ENCODE peak calls at places on chromosomes 12 and 14, in five cellular contexts. F is astrocyte of the cerebellum; E is activated naive CD4-positive, alpha-beta T cell treated with anti-CD3 and anti-CD28 coated beads for 36 hours; N is germinal center; O is foreskin fibroblast. K is an unnamed sample.

GRCh38 chr12:41361791-41362190 is 173.7 kb downstream of the PDZRN4 start:
- DNase-seq in F (no peak), E (no peak), N (no peak), O (no peak), K (no peak)

GRCh38 chr14:100748403-100748802 is 21.7 kb downstream of the DLK1 start:
- DNase-seq in F (no peak), E (no peak), N (no peak), O (no peak), K (no peak)

GRCh38 chr12:29769162-29769820 is 14.5 kb downstream of the TMTC1 start:
- DNase-seq in F (peak), E (no peak), N (no peak), O (peak), K (no peak)

GRCh38 chr12:99772274-99772673 is 124.7 kb downstream of the GARIN6 start:
- DNase-seq in F (no peak), E (no peak), N (no peak), O (no peak), K (no peak)

GRCh38 chr12:122040579-122041386 is 19.1 kb downstream of the BCL7A start:
- DNase-seq in F (no peak), E (no peak), N (no peak), O (no peak), K (no peak)

GRCh38 chr12:50157259-50157658 is 9.9 kb downstream of the CERS5 start:
- DNase-seq in F (no peak), E (no peak), N (no peak), O (no peak), K (no peak)

GRCh38 chr14:63682727-63683593 is 41.3 kb upstream of the WDR89 start:
- DNase-seq in F (no peak), E (no peak), N (no peak), O (no peak), K (no peak)

GRCh38 chr14:76541594-76542219 is 165.8 kb downstream of the ESRRB start:
- DNase-seq in F (no peak), E (no peak), N (no peak), O (no peak), K (no peak)

GRCh38 chr12:104340177-104340576 is 36.6 kb downstream of the EID3 start:
- DNase-seq in F (peak), E (no peak), N (no peak), O (no peak), K (no peak)

GRCh38 chr14:36245223-36245622 is 68.7 kb upstream of the PTCSC3 start:
- DNase-seq in F (no peak), E (no peak), N (no peak), O (no peak), K (no peak)

K was measured in naive thymus-derived CD8-positive, alpha-beta T cell.